ENCODE peak calls at places on chromosomes 5 and 9, in five cellular contexts. C is GM23338, I is transverse colon, X is fibroblast of the aortic adventitia, F is AG09309. P is an unnamed sample.

GRCh38 chr9:128285033-128285784 is 9.1 kb downstream of the SWI5 start:
- DNase-seq in C (no peak), I (no peak), X (no peak), F (no peak), P (no peak)

GRCh38 chr9:130938652-130939404 is at the start of gene FIBCD1:
- DNase-seq in C (peak; percentile 80), I (peak; percentile 66), X (peak; percentile 36), F (no peak), P (no peak)

GRCh38 chr5:112024769-112025168 is 267.8 kb upstream of the NREP start:
- DNase-seq in C (no peak), I (no peak), X (no peak), F (no peak), P (no peak)

GRCh38 chr9:19517202-19517942 is 108.6 kb downstream of the ACER2 start:
- DNase-seq in C (peak; percentile 82), I (no peak), X (no peak), F (no peak), P (peak; percentile 10)

GRCh38 chr9:106668534-106668933 is 194.4 kb upstream of the ZNF462 start:
- DNase-seq in C (peak; percentile 8), I (no peak), X (no peak), F (no peak), P (no peak)

GRCh38 chr5:68747077-68747420 is 346.8 kb upstream of the SLC30A5 start:
- DNase-seq in C (no peak), I (no peak), X (no peak), F (no peak), P (no peak)

GRCh38 chr5:32102254-32102653 is 71.9 kb downstream of the GOLPH3 start:
- DNase-seq in C (no peak), I (no peak), X (no peak), F (no peak), P (no peak)

GRCh38 chr5:169798906-169799660 is 162.0 kb downstream of the DOCK2 start:
- DNase-seq in C (no peak), I (no peak), X (no peak), F (no peak), P (no peak)

GRCh38 chr5:6873359-6873758 is 160.1 kb downstream of the TENT4A start:
- DNase-seq in C (no peak), I (no peak), X (no peak), F (no peak), P (no peak)

GRCh38 chr5:138654281-138654867 is 79.2 kb upstream of the HSPA9 start:
- DNase-seq in C (no peak), I (no peak), X (no peak), F (no peak), P (peak; percentile 20)

GRCh38 chr5:53479656-53480473 is 564 bp upstream of the FST start:
- DNase-seq in C (peak; percentile 67), I (peak; percentile 39), X (peak; percentile 66), F (no peak), P (peak; percentile 46)

GRCh38 chr9:130128251-130128650 is 44.0 kb upstream of the NCS1 start:
- DNase-seq in C (no peak), I (peak; percentile 43), X (no peak), F (no peak), P (no peak)

GRCh38 chr5:141564216-141564692 is 54.5 kb downstream of the DIAPH1 start:
- DNase-seq in C (peak; percentile 99), I (peak; percentile 59), X (peak; percentile 98), F (peak; percentile 92), P (peak; percentile 98)

GRCh38 chr5:107501965-107502691 is 168.6 kb downstream of the EFNA5 start:
- DNase-seq in C (no peak), I (no peak), X (no peak), F (no peak), P (peak; percentile 64)

GRCh38 chr9:113695901-113696300 is 180.2 kb upstream of the ZNF618 start:
- DNase-seq in C (no peak), I (no peak), X (no peak), F (no peak), P (no peak)

DNA sequence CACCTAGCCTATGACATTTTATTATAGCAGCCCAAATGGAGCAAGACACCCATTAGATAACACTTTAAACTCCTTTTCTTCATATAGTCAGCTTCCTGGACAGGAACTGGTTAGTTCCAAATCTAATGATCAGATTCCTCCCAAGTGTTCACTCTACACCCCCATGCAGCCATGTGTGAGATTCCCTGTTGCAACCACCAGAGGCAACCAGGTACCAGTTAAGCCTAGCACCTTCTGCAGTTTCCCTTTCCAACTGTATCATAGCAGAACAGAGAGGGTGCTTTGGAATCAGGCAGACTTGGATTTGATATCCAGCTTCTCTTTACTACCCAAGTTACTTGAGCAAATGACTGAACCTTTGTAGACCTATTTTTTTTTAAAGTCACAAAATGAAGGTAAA is 296.6 kb upstream of the PCSK5 start:
- DNase-seq in C (no peak), I (no peak), X (no peak), F (no peak), P (no peak)
- TF ChIP-seq CTCF in C (peak; percentile 29), I (no peak), X (no peak), F (no peak), P (no peak)

DNA sequence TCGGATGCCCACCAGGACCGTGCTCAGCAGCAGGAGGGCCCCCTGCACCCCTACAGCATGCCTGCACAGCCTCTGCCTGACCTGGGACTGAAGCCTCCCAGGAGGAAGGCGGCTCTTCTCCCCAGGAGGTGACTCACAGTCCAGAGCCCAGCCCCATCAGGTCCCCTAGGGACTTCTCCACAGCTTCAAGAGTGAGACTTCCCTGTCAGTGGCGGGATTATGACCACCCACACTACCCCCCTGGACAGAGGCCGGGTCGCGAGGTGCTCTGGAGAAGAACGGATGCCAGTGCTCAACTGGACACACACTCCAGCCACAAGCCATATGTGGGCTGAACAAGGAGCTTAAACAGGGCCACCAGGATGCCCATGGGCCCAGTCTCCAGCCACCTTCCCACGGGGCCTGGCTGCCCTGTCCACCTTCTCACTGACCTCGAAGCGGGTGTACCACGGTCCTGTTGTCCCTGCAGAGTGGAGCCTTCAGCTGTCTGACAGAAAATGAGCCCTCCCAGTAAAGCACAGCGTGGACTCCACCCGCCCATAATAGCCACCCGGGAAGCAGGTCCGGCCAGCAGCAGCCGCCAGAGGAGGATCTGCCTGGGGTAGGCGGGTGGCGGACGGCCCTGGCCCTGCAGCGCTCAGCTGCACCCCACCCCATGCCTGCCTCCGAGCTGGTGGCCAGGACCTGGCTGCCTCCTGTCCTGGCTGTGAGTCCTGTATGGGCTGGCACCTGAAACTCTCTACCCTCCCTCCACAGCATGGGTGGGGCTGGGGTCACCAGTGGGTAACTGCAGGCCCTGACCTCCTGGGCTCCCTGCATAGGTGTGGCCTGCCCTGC is 54.7 kb downstream of the SEMA4D start:
- DNase-seq in C (no peak), I (no peak), X (no peak), F (no peak), P (peak; percentile 4)
- H3K4me3 ChIP-seq in C (no peak overlapping the region), I (no peak overlapping the region), X (no peak overlapping the region), F (no peak overlapping the region), P (no peak overlapping the region)

GRCh38 chr5:157971466-157972324 is 112.8 kb upstream of the CLINT1 start:
- DNase-seq in C (peak; percentile 41), I (no peak), X (peak; percentile 43), F (no peak), P (no peak)
- TF ChIP-seq CTCF in C (no peak), I (no peak), X (no peak), F (no peak), P (no peak)

GRCh38 chr9:95773061-95773433 is 102.4 kb upstream of the ERCC6L2 start:
- DNase-seq in C (no peak), I (no peak), X (peak; percentile 86), F (peak; percentile 77), P (no peak)

GRCh38 chr9:95769909-95770433 is 105.5 kb upstream of the ERCC6L2 start:
- DNase-seq in C (no peak), I (no peak), X (no peak), F (no peak), P (no peak)

GRCh38 chr9:95772320-95773060 is 103.0 kb upstream of the ERCC6L2 start:
- DNase-seq in C (peak; percentile 72), I (peak; percentile 79), X (peak; percentile 72), F (peak; percentile 66), P (peak; percentile 55)

GRCh38 chr9:95770653-95771131 is 104.8 kb upstream of the ERCC6L2 start:
- DNase-seq in C (peak; percentile 85), I (no peak), X (no peak), F (no peak), P (no peak)

DNA sequence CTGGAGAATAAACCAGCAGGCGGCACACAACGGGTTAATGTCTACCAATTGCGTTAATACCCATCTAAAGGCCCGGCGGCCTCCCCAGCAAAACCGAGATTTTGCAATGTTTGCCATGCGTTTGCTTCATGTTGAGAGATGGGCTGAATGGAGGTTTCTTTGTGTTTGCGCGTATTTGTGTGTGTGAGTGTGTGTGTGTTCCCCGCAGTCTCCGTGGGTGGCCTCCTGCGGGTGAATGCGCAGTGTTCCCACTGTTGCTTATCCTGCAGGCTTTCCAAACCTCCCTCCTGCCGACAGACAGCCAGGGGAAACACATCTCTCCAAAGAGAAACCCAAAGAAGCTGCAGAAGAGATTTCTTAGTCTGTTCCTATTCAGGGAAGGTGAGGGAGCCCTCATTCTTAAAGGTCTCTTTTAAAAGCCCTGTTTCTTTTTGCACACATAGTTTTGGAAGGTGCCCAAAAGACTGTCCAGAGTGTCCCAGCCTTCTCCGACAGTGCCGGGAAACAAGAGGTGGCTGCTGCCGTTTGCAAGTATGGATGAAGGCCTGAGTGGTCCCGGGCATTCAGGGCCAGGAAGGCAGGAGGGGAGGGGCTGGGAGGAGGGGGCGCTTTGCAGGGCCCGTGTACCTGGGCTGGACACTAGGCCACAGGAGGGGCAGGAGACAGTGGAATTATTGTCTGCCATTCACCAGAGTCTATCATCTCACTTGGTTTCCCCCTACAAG is 103.8 kb upstream of the ERCC6L2 start:
- DNase-seq in C (no peak), I (peak; percentile 24), X (peak; percentile 18), F (no peak), P (peak; percentile 61)
- H3K4me3 ChIP-seq in C (peak overlapping the region; percentile 37), I (no peak overlapping the region), X (no peak overlapping the region), F (no peak overlapping the region), P (no peak overlapping the region)

GRCh38 chr5:178440163-178440545 is 150.0 kb downstream of the COL23A1 start:
- DNase-seq in C (no peak), I (no peak), X (no peak), F (no peak), P (no peak)
- TF ChIP-seq CTCF in C (no peak), I (no peak), X (no peak), F (no peak), P (no peak)

DNA sequence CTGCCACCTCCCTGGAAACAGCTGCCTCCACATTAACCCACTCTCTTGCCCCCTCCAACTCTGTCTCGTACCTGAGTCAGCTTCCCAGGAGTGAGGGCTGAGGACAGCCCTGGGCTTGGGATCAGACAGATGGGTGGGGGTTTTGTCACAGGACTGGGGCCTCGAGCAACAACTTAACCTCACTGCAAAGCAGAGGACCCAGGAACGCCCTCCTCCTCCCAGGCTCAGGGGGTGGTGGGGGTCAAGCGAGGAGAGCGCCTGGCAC is 446 bp downstream of the SARDH start:
- DNase-seq in C (no peak), I (no peak), X (no peak), F (no peak), P (no peak)
- H3K4me3 ChIP-seq in C (peak overlapping the region; percentile 45), I (peak overlapping the region; percentile 29), X (peak overlapping the region; percentile 54), F (no peak overlapping the region), P (peak overlapping the region; percentile 50)

P was measured in fibroblast of pulmonary artery.